ENCODE peak calls at places on chromosome 5, in eight cellular contexts. One of them, this sample, is unnamed.

GRCh38 chr5:14715481-14715880 is 51.0 kb downstream of the OTULIN start:
- DNase-seq in CD8-positive, alpha-beta T cell: no peak
- DNase-seq in nephron progenitor cell: no peak
- DNase-seq in left lung: no peak
- DNase-seq in fibroblast of pulmonary artery: no peak
- DNase-seq in endothelial cell: no peak
- DNase-seq in astrocyte of the cerebellum: no peak
- DNase-seq in stomach: no peak
- DNase-seq in this sample: peak

GRCh38 chr5:26295541-26295940 is 742.8 kb downstream of the CDH9 start:
- DNase-seq in CD8-positive, alpha-beta T cell: no peak
- DNase-seq in nephron progenitor cell: no peak
- DNase-seq in left lung: no peak
- DNase-seq in fibroblast of pulmonary artery: no peak
- DNase-seq in endothelial cell: no peak
- DNase-seq in astrocyte of the cerebellum: no peak
- DNase-seq in stomach: no peak
- DNase-seq in this sample: no peak

GRCh38 chr5:148984333-148984732 is 78.5 kb downstream of the SH3TC2 start:
- DNase-seq in CD8-positive, alpha-beta T cell: no peak
- DNase-seq in nephron progenitor cell: no peak
- DNase-seq in left lung: no peak
- DNase-seq in fibroblast of pulmonary artery: peak
- DNase-seq in endothelial cell: no peak
- DNase-seq in astrocyte of the cerebellum: no peak
- DNase-seq in stomach: no peak
- DNase-seq in this sample: no peak

GRCh38 chr5:353599-354580 is 32.4 kb downstream of the AHRR start:
- DNase-seq in CD8-positive, alpha-beta T cell: no peak
- DNase-seq in nephron progenitor cell: no peak
- DNase-seq in left lung: no peak
- DNase-seq in fibroblast of pulmonary artery: no peak
- DNase-seq in endothelial cell: no peak
- DNase-seq in astrocyte of the cerebellum: no peak
- DNase-seq in stomach: no peak
- DNase-seq in this sample: no peak

GRCh38 chr5:150487199-150488061 is 20.5 kb upstream of the NDST1 start:
- DNase-seq in CD8-positive, alpha-beta T cell: no peak
- DNase-seq in nephron progenitor cell: no peak
- DNase-seq in left lung: no peak
- DNase-seq in fibroblast of pulmonary artery: peak
- DNase-seq in endothelial cell: no peak
- DNase-seq in astrocyte of the cerebellum: no peak
- DNase-seq in stomach: peak
- DNase-seq in this sample: no peak

GRCh38 chr5:141793881-141794280 is 84.3 kb downstream of the PCDH1 start:
- DNase-seq in CD8-positive, alpha-beta T cell: no peak
- DNase-seq in nephron progenitor cell: no peak
- DNase-seq in left lung: no peak
- DNase-seq in fibroblast of pulmonary artery: no peak
- DNase-seq in endothelial cell: no peak
- DNase-seq in astrocyte of the cerebellum: no peak
- DNase-seq in stomach: no peak
- DNase-seq in this sample: no peak

GRCh38 chr5:79235578-79236363 is at the start of gene JMY:
- DNase-seq in CD8-positive, alpha-beta T cell: peak
- DNase-seq in nephron progenitor cell: peak
- DNase-seq in left lung: peak
- DNase-seq in fibroblast of pulmonary artery: peak
- DNase-seq in endothelial cell: peak
- DNase-seq in astrocyte of the cerebellum: peak
- DNase-seq in stomach: peak
- DNase-seq in this sample: no peak

GRCh38 chr5:33322632-33323031 is 118.1 kb upstream of the TARS1 start:
- DNase-seq in CD8-positive, alpha-beta T cell: no peak
- DNase-seq in nephron progenitor cell: no peak
- DNase-seq in left lung: no peak
- DNase-seq in fibroblast of pulmonary artery: no peak
- DNase-seq in endothelial cell: no peak
- DNase-seq in astrocyte of the cerebellum: no peak
- DNase-seq in stomach: no peak
- DNase-seq in this sample: no peak

GRCh38 chr5:38636626-38637025 is 80.2 kb upstream of the LIFR start:
- DNase-seq in CD8-positive, alpha-beta T cell: no peak
- DNase-seq in nephron progenitor cell: no peak
- DNase-seq in left lung: peak
- DNase-seq in fibroblast of pulmonary artery: no peak
- DNase-seq in endothelial cell: no peak
- DNase-seq in astrocyte of the cerebellum: no peak
- DNase-seq in stomach: peak
- DNase-seq in this sample: no peak

GRCh38 chr5:138641547-138642298 is 66.5 kb upstream of the HSPA9 start:
- DNase-seq in CD8-positive, alpha-beta T cell: peak
- DNase-seq in nephron progenitor cell: peak
- DNase-seq in left lung: peak
- DNase-seq in fibroblast of pulmonary artery: peak
- DNase-seq in endothelial cell: peak
- DNase-seq in astrocyte of the cerebellum: peak
- DNase-seq in stomach: peak
- DNase-seq in this sample: no peak

GRCh38 chr5:59066367-59067163 is 483.7 kb downstream of the RAB3C start:
- DNase-seq in CD8-positive, alpha-beta T cell: no peak
- DNase-seq in nephron progenitor cell: no peak
- DNase-seq in left lung: no peak
- DNase-seq in fibroblast of pulmonary artery: peak
- DNase-seq in endothelial cell: no peak
- DNase-seq in astrocyte of the cerebellum: no peak
- DNase-seq in stomach: no peak
- DNase-seq in this sample: no peak

GRCh38 chr5:20000416-20000815 is 12.4 kb upstream of the CDH18 start:
- DNase-seq in CD8-positive, alpha-beta T cell: no peak
- DNase-seq in nephron progenitor cell: no peak
- DNase-seq in left lung: no peak
- DNase-seq in fibroblast of pulmonary artery: no peak
- DNase-seq in endothelial cell: no peak
- DNase-seq in astrocyte of the cerebellum: peak
- DNase-seq in stomach: no peak
- DNase-seq in this sample: no peak

GRCh38 chr5:55982957-55983381 is 11.8 kb downstream of the IL6ST start:
- DNase-seq in CD8-positive, alpha-beta T cell: no peak
- DNase-seq in nephron progenitor cell: no peak
- DNase-seq in left lung: no peak
- DNase-seq in fibroblast of pulmonary artery: peak
- DNase-seq in endothelial cell: no peak
- DNase-seq in astrocyte of the cerebellum: no peak
- DNase-seq in stomach: peak
- DNase-seq in this sample: no peak

GRCh38 chr5:154758501-154758900 is 3.3 kb downstream of the LARP1 start:
- DNase-seq in CD8-positive, alpha-beta T cell: no peak
- DNase-seq in nephron progenitor cell: no peak
- DNase-seq in left lung: no peak
- DNase-seq in fibroblast of pulmonary artery: no peak
- DNase-seq in endothelial cell: no peak
- DNase-seq in astrocyte of the cerebellum: no peak
- DNase-seq in stomach: no peak
- DNase-seq in this sample: no peak

GRCh38 chr5:96024683-96025475 is 63.2 kb upstream of the ELL2 start:
- DNase-seq in CD8-positive, alpha-beta T cell: no peak
- DNase-seq in nephron progenitor cell: no peak
- DNase-seq in left lung: no peak
- DNase-seq in fibroblast of pulmonary artery: no peak
- DNase-seq in endothelial cell: no peak
- DNase-seq in astrocyte of the cerebellum: no peak
- DNase-seq in stomach: no peak
- DNase-seq in this sample: no peak

DNA sequence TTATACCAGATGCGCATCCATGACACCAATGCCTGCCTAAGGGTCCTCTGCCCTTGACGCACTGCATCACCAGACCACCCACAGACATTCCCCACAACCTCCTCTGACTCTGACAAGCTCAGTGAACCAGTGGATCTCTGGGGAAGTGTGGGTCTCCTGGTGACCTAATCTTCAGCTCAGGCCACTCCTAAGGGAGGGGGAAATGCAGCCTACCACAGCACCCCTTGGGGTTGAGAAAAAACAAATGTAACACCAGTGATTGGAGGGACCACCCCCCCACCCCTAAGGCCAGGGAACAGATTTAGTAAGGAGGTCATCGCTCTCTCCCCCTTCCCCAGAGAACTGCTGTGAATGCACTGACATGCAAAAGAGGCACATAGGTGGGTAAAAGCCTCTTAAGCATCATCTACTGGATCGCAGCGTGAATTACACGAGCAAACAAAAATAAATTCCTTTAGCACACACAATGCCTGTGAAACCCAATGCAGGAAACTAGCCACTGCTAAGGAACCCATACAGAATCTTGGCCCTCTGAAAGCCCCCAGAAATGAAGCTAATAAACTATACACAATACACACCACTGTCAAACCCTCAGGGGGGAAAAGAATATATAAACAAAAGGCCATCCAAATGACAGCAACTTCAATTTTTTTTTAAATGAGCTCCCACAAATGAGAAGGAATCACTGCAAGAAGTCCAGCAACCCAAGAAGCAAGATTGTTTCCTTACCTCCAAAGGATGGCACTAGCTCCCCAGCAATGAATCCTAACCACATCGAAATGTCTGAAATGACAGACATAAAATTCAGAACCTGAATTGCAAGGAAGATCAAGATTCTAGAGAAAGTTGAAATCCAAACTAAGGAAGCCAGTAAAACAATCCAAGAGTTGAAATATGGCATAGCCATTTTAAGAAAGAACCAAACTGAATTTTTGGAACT is 513.7 kb upstream of the PTGER4 start:
- DNase-seq in CD8-positive, alpha-beta T cell: no peak
- DNase-seq in nephron progenitor cell: peak
- DNase-seq in left lung: no peak
- DNase-seq in fibroblast of pulmonary artery: peak
- DNase-seq in endothelial cell: no peak
- DNase-seq in astrocyte of the cerebellum: no peak
- DNase-seq in stomach: no peak
- DNase-seq in this sample: no peak
- TF ChIP-seq CTCF in CD8-positive, alpha-beta T cell: no peak
- TF ChIP-seq CTCF in nephron progenitor cell: no peak
- TF ChIP-seq CTCF in left lung: no peak
- TF ChIP-seq CTCF in fibroblast of pulmonary artery: no peak
- TF ChIP-seq CTCF in endothelial cell: no peak
- TF ChIP-seq CTCF in astrocyte of the cerebellum: no peak
- TF ChIP-seq CTCF in stomach: no peak
- TF ChIP-seq CTCF in this sample: no peak

GRCh38 chr5:81365541-81365940 is 28.4 kb downstream of the ACOT12 start:
- DNase-seq in CD8-positive, alpha-beta T cell: no peak
- DNase-seq in nephron progenitor cell: no peak
- DNase-seq in left lung: no peak
- DNase-seq in fibroblast of pulmonary artery: no peak
- DNase-seq in endothelial cell: no peak
- DNase-seq in astrocyte of the cerebellum: no peak
- DNase-seq in stomach: no peak
- DNase-seq in this sample: no peak
- TF ChIP-seq CTCF in CD8-positive, alpha-beta T cell: no peak
- TF ChIP-seq CTCF in nephron progenitor cell: no peak
- TF ChIP-seq CTCF in left lung: no peak
- TF ChIP-seq CTCF in fibroblast of pulmonary artery: no peak
- TF ChIP-seq CTCF in endothelial cell: no peak
- TF ChIP-seq CTCF in astrocyte of the cerebellum: no peak
- TF ChIP-seq CTCF in stomach: no peak
- TF ChIP-seq CTCF in this sample: no peak

GRCh38 chr5:82364497-82364896 is 86.3 kb upstream of the RPS23 start:
- DNase-seq in CD8-positive, alpha-beta T cell: no peak
- DNase-seq in nephron progenitor cell: no peak
- DNase-seq in left lung: no peak
- DNase-seq in fibroblast of pulmonary artery: peak
- DNase-seq in endothelial cell: peak
- DNase-seq in astrocyte of the cerebellum: peak
- DNase-seq in stomach: no peak
- DNase-seq in this sample: peak
- TF ChIP-seq CTCF in CD8-positive, alpha-beta T cell: no peak
- TF ChIP-seq CTCF in nephron progenitor cell: peak
- TF ChIP-seq CTCF in left lung: peak
- TF ChIP-seq CTCF in fibroblast of pulmonary artery: peak
- TF ChIP-seq CTCF in endothelial cell: no peak
- TF ChIP-seq CTCF in astrocyte of the cerebellum: peak
- TF ChIP-seq CTCF in stomach: no peak
- TF ChIP-seq CTCF in this sample: peak

GRCh38 chr5:105878402-105878801 is 1792.3 kb downstream of the EFNA5 start:
- DNase-seq in CD8-positive, alpha-beta T cell: no peak
- DNase-seq in nephron progenitor cell: no peak
- DNase-seq in left lung: no peak
- DNase-seq in fibroblast of pulmonary artery: no peak
- DNase-seq in endothelial cell: no peak
- DNase-seq in astrocyte of the cerebellum: no peak
- DNase-seq in stomach: no peak
- DNase-seq in this sample: no peak

GRCh38 chr5:105882956-105883481 is 1787.7 kb downstream of the EFNA5 start:
- DNase-seq in CD8-positive, alpha-beta T cell: no peak
- DNase-seq in nephron progenitor cell: no peak
- DNase-seq in left lung: no peak
- DNase-seq in fibroblast of pulmonary artery: no peak
- DNase-seq in endothelial cell: no peak
- DNase-seq in astrocyte of the cerebellum: no peak
- DNase-seq in stomach: no peak
- DNase-seq in this sample: no peak

GRCh38 chr5:105872569-105873270 is 1798.0 kb downstream of the EFNA5 start:
- DNase-seq in CD8-positive, alpha-beta T cell: no peak
- DNase-seq in nephron progenitor cell: no peak
- DNase-seq in left lung: no peak
- DNase-seq in fibroblast of pulmonary artery: peak
- DNase-seq in endothelial cell: no peak
- DNase-seq in astrocyte of the cerebellum: no peak
- DNase-seq in stomach: no peak
- DNase-seq in this sample: no peak

DNA sequence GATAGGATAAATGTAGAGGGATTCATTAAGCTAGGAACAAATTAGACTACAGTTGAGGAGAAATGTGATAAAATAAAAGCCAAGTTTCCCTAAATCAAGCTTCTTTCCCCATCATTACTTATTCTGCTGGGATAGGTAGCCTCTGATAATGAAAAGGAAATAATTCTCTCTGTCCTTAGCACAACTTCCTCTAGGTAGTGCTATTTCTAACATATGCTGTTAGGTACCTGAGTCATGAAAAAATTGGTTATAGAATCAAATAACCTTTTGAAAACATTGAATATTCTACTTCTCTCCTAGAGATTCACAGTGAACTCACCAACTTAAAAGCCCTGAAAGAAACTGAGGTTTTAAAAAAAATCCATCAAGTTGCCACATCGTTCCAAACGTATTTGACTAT is 1793.1 kb downstream of the EFNA5 start:
- DNase-seq in CD8-positive, alpha-beta T cell: no peak
- DNase-seq in nephron progenitor cell: no peak
- DNase-seq in left lung: no peak
- DNase-seq in fibroblast of pulmonary artery: no peak
- DNase-seq in endothelial cell: no peak
- DNase-seq in astrocyte of the cerebellum: no peak
- DNase-seq in stomach: no peak
- DNase-seq in this sample: no peak
- TF ChIP-seq CTCF in CD8-positive, alpha-beta T cell: no peak
- TF ChIP-seq CTCF in nephron progenitor cell: no peak
- TF ChIP-seq CTCF in left lung: no peak
- TF ChIP-seq CTCF in fibroblast of pulmonary artery: peak
- TF ChIP-seq CTCF in endothelial cell: no peak
- TF ChIP-seq CTCF in astrocyte of the cerebellum: no peak
- TF ChIP-seq CTCF in stomach: no peak
- TF ChIP-seq CTCF in this sample: no peak

This sample was measured in AG04449.